ENCODE peak calls at places on chromosomes 6 and 20, in eight cellular contexts. One of them, this sample, is unnamed.
A peak's percentile ranks its signal among the peaks of the same experiment; 100 is the strongest.

GRCh38 chr6:129749749-129750120 is 39.8 kb upstream of the ARHGAP18 start:
- DNase-seq in H1: no peak
- DNase-seq in NCI-H1694 treated with DMSO at 0.1 percent for 48 hours: no peak
- DNase-seq in AG09309: peak; percentile 68
- DNase-seq in amygdala: no peak
- DNase-seq in activated naive CD4-positive, alpha-beta T cell treated with Interleukin-2 at 50 U/mL for 16 hours: no peak
- DNase-seq in anterior cingulate cortex: no peak
- DNase-seq in endothelial cell: no peak
- DNase-seq in this sample: no peak

GRCh38 chr6:128520436-128521301 is at the start of gene PTPRK:
- DNase-seq in H1: peak; percentile 77
- DNase-seq in NCI-H1694 treated with DMSO at 0.1 percent for 48 hours: peak; percentile 70
- DNase-seq in AG09309: no peak
- DNase-seq in amygdala: peak; percentile 72
- DNase-seq in activated naive CD4-positive, alpha-beta T cell treated with Interleukin-2 at 50 U/mL for 16 hours: peak; percentile 89
- DNase-seq in anterior cingulate cortex: peak; percentile 83
- DNase-seq in endothelial cell: peak; percentile 94
- DNase-seq in this sample: peak; percentile 90

GRCh38 chr6:95569560-95569959 is 7.8 kb upstream of the MANEA start:
- DNase-seq in H1: no peak
- DNase-seq in NCI-H1694 treated with DMSO at 0.1 percent for 48 hours: no peak
- DNase-seq in AG09309: no peak
- DNase-seq in amygdala: no peak
- DNase-seq in activated naive CD4-positive, alpha-beta T cell treated with Interleukin-2 at 50 U/mL for 16 hours: no peak
- DNase-seq in anterior cingulate cortex: no peak
- DNase-seq in endothelial cell: no peak
- DNase-seq in this sample: no peak

GRCh38 chr20:48107560-48107959 is 322.3 kb upstream of the SULF2 start:
- DNase-seq in H1: no peak
- DNase-seq in NCI-H1694 treated with DMSO at 0.1 percent for 48 hours: no peak
- DNase-seq in AG09309: peak; percentile 29
- DNase-seq in amygdala: no peak
- DNase-seq in activated naive CD4-positive, alpha-beta T cell treated with Interleukin-2 at 50 U/mL for 16 hours: no peak
- DNase-seq in anterior cingulate cortex: no peak
- DNase-seq in endothelial cell: no peak
- DNase-seq in this sample: no peak

GRCh38 chr6:147015674-147016073 is 188.5 kb upstream of the STXBP5 start:
- DNase-seq in H1: no peak
- DNase-seq in NCI-H1694 treated with DMSO at 0.1 percent for 48 hours: no peak
- DNase-seq in AG09309: no peak
- DNase-seq in amygdala: no peak
- DNase-seq in activated naive CD4-positive, alpha-beta T cell treated with Interleukin-2 at 50 U/mL for 16 hours: no peak
- DNase-seq in anterior cingulate cortex: no peak
- DNase-seq in endothelial cell: no peak
- DNase-seq in this sample: no peak

GRCh38 chr6:31037692-31038091 is 27.4 kb downstream of the MUC22 start:
- DNase-seq in H1: no peak
- DNase-seq in NCI-H1694 treated with DMSO at 0.1 percent for 48 hours: no peak
- DNase-seq in AG09309: peak; percentile 35
- DNase-seq in amygdala: no peak
- DNase-seq in activated naive CD4-positive, alpha-beta T cell treated with Interleukin-2 at 50 U/mL for 16 hours: no peak
- DNase-seq in anterior cingulate cortex: peak; percentile 31
- DNase-seq in endothelial cell: no peak
- DNase-seq in this sample: no peak

GRCh38 chr20:18957328-18957727 is 143.7 kb downstream of the SCP2D1 start:
- DNase-seq in H1: no peak
- DNase-seq in NCI-H1694 treated with DMSO at 0.1 percent for 48 hours: no peak
- DNase-seq in AG09309: no peak
- DNase-seq in amygdala: no peak
- DNase-seq in activated naive CD4-positive, alpha-beta T cell treated with Interleukin-2 at 50 U/mL for 16 hours: no peak
- DNase-seq in anterior cingulate cortex: no peak
- DNase-seq in endothelial cell: no peak
- DNase-seq in this sample: no peak

GRCh38 chr20:37615507-37616425 is 78.1 kb upstream of the CTNNBL1 start:
- DNase-seq in H1: peak; percentile 19
- DNase-seq in NCI-H1694 treated with DMSO at 0.1 percent for 48 hours: no peak
- DNase-seq in AG09309: no peak
- DNase-seq in amygdala: no peak
- DNase-seq in activated naive CD4-positive, alpha-beta T cell treated with Interleukin-2 at 50 U/mL for 16 hours: peak; percentile 61
- DNase-seq in anterior cingulate cortex: no peak
- DNase-seq in endothelial cell: peak; percentile 74
- DNase-seq in this sample: peak; percentile 48

GRCh38 chr6:48641544-48641943 is 530.5 kb upstream of the PTCHD4 start:
- DNase-seq in H1: no peak
- DNase-seq in NCI-H1694 treated with DMSO at 0.1 percent for 48 hours: no peak
- DNase-seq in AG09309: peak; percentile 23
- DNase-seq in amygdala: no peak
- DNase-seq in activated naive CD4-positive, alpha-beta T cell treated with Interleukin-2 at 50 U/mL for 16 hours: no peak
- DNase-seq in anterior cingulate cortex: no peak
- DNase-seq in endothelial cell: no peak
- DNase-seq in this sample: no peak

GRCh38 chr6:127053032-127053908 is 65.2 kb upstream of the RSPO3 start:
- DNase-seq in H1: no peak
- DNase-seq in NCI-H1694 treated with DMSO at 0.1 percent for 48 hours: no peak
- DNase-seq in AG09309: no peak
- DNase-seq in amygdala: no peak
- DNase-seq in activated naive CD4-positive, alpha-beta T cell treated with Interleukin-2 at 50 U/mL for 16 hours: no peak
- DNase-seq in anterior cingulate cortex: no peak
- DNase-seq in endothelial cell: no peak
- DNase-seq in this sample: no peak

This sample was measured in activated CD8-positive, alpha-beta memory T cell treated with anti-CD3 and anti-CD28 coated beads, Interleukin-2, amount 10 ng/mL, durations not matched to agents 7 days and 5 days.